ENCODE peak calls at places on chromosomes 12 and 14, in five cellular contexts. L is IMR-90, M is ACHN, I is AML-193, T is NCI-H2081. K is an unnamed sample.

GRCh38 chr14:52348796-52349195 is 34.7 kb downstream of the PTGER2 start:
- DNase-seq in T (no peak), I (no peak), L (peak), M (no peak), K (no peak)

GRCh38 chr12:88638388-88638787 is 58.1 kb upstream of the KITLG start:
- DNase-seq in I (no peak), T (no peak), L (peak), M (no peak), K (no peak)

GRCh38 chr12:42172811-42173210 is 28.1 kb upstream of the GXYLT1 start:
- DNase-seq in I (peak), L (no peak), T (no peak), M (no peak), K (no peak)

GRCh38 chr12:34402228-34402898 is 380.1 kb downstream of the ALG10 start:
- DNase-seq in T (no peak), M (no peak), I (no peak), L (no peak), K (no peak)

GRCh38 chr14:36757730-36758286 is 96.1 kb downstream of the PAX9 start:
- DNase-seq in L (no peak), T (no peak), I (no peak), M (no peak), K (no peak)

GRCh38 chr12:6110006-6110405 is 14.5 kb downstream of the VWF start:
- DNase-seq in I (no peak), T (no peak), M (no peak), L (peak), K (no peak)

GRCh38 chr12:131604146-131604844 is 106.6 kb upstream of the SFSWAP start:
- DNase-seq in T (no peak), L (no peak), M (no peak), I (no peak), K (no peak)

GRCh38 chr12:105773501-105773900 is 365.3 kb downstream of the NUAK1 start:
- DNase-seq in L (no peak), T (no peak), I (no peak), M (no peak), K (peak)

GRCh38 chr12:11978985-11979384 is 91.8 kb upstream of the BCL2L14 start:
- DNase-seq in I (no peak), L (peak), T (no peak), M (no peak), K (no peak)

GRCh38 chr12:11839093-11839641 is 189.7 kb downstream of the ETV6 start:
- DNase-seq in M (no peak), T (no peak), I (no peak), L (peak), K (peak)

GRCh38 chr12:79407671-79408622 is 282.8 kb downstream of the PAWR start:
- DNase-seq in M (peak), L (peak), I (peak), T (peak), K (no peak)

GRCh38 chr14:62462996-62463395 is 582.3 kb downstream of the KCNH5 start:
- DNase-seq in I (no peak), T (no peak), L (no peak), M (no peak), K (no peak)

GRCh38 chr12:47995976-47996375 is 8.3 kb downstream of the COL2A1 start:
- DNase-seq in L (peak), T (peak), I (no peak), M (no peak), K (no peak)

GRCh38 chr12:50242751-50243191 is 40.5 kb downstream of the LIMA1 start:
- DNase-seq in L (peak), M (no peak), I (no peak), T (no peak), K (no peak)

GRCh38 chr14:65131176-65131765 is 29.0 kb upstream of the MAX start:
- DNase-seq in M (no peak), L (peak), I (no peak), T (no peak), K (no peak)

GRCh38 chr12:124992874-124993567 is 424 bp upstream of the BRI3BP start:
- DNase-seq in T (peak), L (peak), M (peak), I (peak), K (peak)

GRCh38 chr12:110741371-110741770 is 1.3 kb downstream of the PPP1CC start:
- DNase-seq in M (peak), I (peak), L (no peak), T (no peak), K (no peak)

GRCh38 chr14:74502236-74503019 is 8.9 kb downstream of the ISCA2 start:
- DNase-seq in M (no peak), I (peak), L (peak), T (peak), K (no peak)

GRCh38 chr12:25025260-25025659 is 76.4 kb upstream of the BCAT1 start:
- DNase-seq in L (no peak), M (no peak), T (no peak), I (no peak), K (no peak)

GRCh38 chr12:109291531-109292341 is 17.3 kb downstream of the FOXN4 start:
- DNase-seq in M (no peak), L (no peak), I (no peak), T (peak), K (peak)

GRCh38 chr14:69191340-69192111 is at the start of gene EXD2:
- DNase-seq in M (peak), L (peak), T (peak), I (no peak), K (peak)

GRCh38 chr12:121802843-121803698 is 738 bp upstream of the SETD1B start:
- DNase-seq in T (peak), M (peak), L (peak), I (peak), K (peak)